ENCODE peak calls at places on chromosomes 2 and 18, in six cellular contexts. U is H4; C is AG10803; T is CMK; V is type B pancreatic cell; G is CD4-positive, alpha-beta memory T cell. A is an unnamed sample.

GRCh38 chr2:167192833-167193232 is 304.6 kb downstream of the XIRP2 start:
- DNase-seq in U (no peak), T (no peak), G (no peak), V (no peak), C (peak; percentile 76), A (no peak)

GRCh38 chr2:179020156-179020750 is 29.7 kb downstream of the CCDC141 start:
- DNase-seq in T (no peak), C (no peak), V (no peak), U (no peak), G (peak; percentile 6), A (peak; percentile 22)

GRCh38 chr18:39186008-39186407 is 1620.4 kb upstream of the CELF4 start:
- DNase-seq in T (no peak), U (no peak), G (no peak), V (no peak), C (no peak), A (no peak)

GRCh38 chr2:13480057-13480456 is 763.3 kb downstream of the TRIB2 start:
- DNase-seq in U (no peak), C (no peak), G (no peak), V (no peak), T (no peak), A (no peak)

GRCh38 chr18:48100712-48101165 is 170.3 kb upstream of the SMAD2 start:
- DNase-seq in C (no peak), T (no peak), U (no peak), V (no peak), G (no peak), A (no peak)

GRCh38 chr2:150425121-150425559 is 62.3 kb downstream of the RND3 start:
- DNase-seq in U (no peak), C (no peak), V (no peak), G (no peak), T (no peak), A (no peak)

GRCh38 chr2:235669983-235670962 is 176.4 kb downstream of the AGAP1 start:
- DNase-seq in T (no peak), U (no peak), G (no peak), V (peak; percentile 76), C (peak; percentile 77), A (no peak)

GRCh38 chr2:62457555-62457954 is 48.4 kb downstream of the TMEM17 start:
- DNase-seq in C (no peak), T (no peak), U (no peak), V (no peak), G (no peak), A (no peak)

GRCh38 chr2:207876834-207877535 is 107.3 kb upstream of the FZD5 start:
- DNase-seq in U (no peak), V (no peak), T (no peak), G (no peak), C (peak; percentile 20), A (no peak)

GRCh38 chr18:59742325-59743111 is 45.3 kb upstream of the CCBE1 start:
- DNase-seq in V (no peak), G (no peak), T (no peak), C (peak; percentile 88), U (no peak), A (no peak)

GRCh38 chr2:9582624-9583023 is 27.0 kb upstream of the ADAM17 start:
- DNase-seq in U (no peak), G (no peak), C (no peak), T (no peak), V (no peak), A (no peak)

GRCh38 chr2:231685349-231686191 is 22.8 kb upstream of the PTMA start:
- DNase-seq in G (no peak), U (no peak), V (no peak), T (no peak), C (no peak), A (no peak)

GRCh38 chr2:131014141-131014540 is 79.1 kb downstream of the FAM168B start:
- DNase-seq in C (no peak), G (no peak), V (no peak), T (no peak), U (no peak), A (no peak)

GRCh38 chr2:111221701-111222100 is 101.0 kb downstream of the BCL2L11 start:
- DNase-seq in T (no peak), G (no peak), V (no peak), U (no peak), C (no peak), A (no peak)

GRCh38 chr18:72542993-72543361 is 1.2 kb downstream of the CBLN2 start:
- DNase-seq in T (no peak), G (no peak), C (no peak), U (no peak), V (no peak), A (no peak)

GRCh38 chr2:47048801-47049480 is 106.2 kb downstream of the STPG4 start:
- DNase-seq in G (no peak), V (no peak), C (no peak), U (no peak), T (no peak), A (no peak)

GRCh38 chr18:49021433-49022129 is 70.8 kb upstream of the SMAD7 start:
- DNase-seq in T (no peak), U (peak; percentile 50), V (peak; percentile 69), C (peak; percentile 37), G (no peak), A (no peak)

GRCh38 chr2:136247204-136247990 is 129.4 kb upstream of the CXCR4 start:
- DNase-seq in V (no peak), T (no peak), U (no peak), C (no peak), G (no peak), A (no peak)

GRCh38 chr18:77566604-77567003 is 317.0 kb downstream of the GALR1 start:
- DNase-seq in G (no peak), U (no peak), C (no peak), V (no peak), T (no peak), A (no peak)

A was measured in stimulated activated naive CD4-positive, alpha-beta T cell.